ENCODE peak calls at places on chromosome 6, in seven cellular contexts. B is CD4-positive, alpha-beta memory T cell; J is right atrium auricular region; W is ascending aorta; P is heart right ventricle; A is heart left ventricle; S is psoas muscle. N is an unnamed sample. For H3K4me1, the result is how much of the 10 kb centered on the place peaks cover.

GRCh38 chr6:17013701-17014100 is 88.1 kb upstream of the STMND1 start:
- DNase-seq in W (no peak), A (no peak), S (no peak), J (no peak), B (no peak), P (no peak), N (no peak)

GRCh38 chr6:3620389-3620788 is 131.1 kb downstream of the PXDC1 start:
- DNase-seq in B (no peak), J (no peak), W (no peak), S (no peak), A (no peak), P (no peak), N (no peak)

GRCh38 chr6:14375940-14376339 is 258.4 kb downstream of the CD83 start:
- DNase-seq in A (no peak), P (no peak), B (no peak), S (no peak), J (no peak), W (no peak), N (no peak)

GRCh38 chr6:56026461-56027180 is 151.2 kb upstream of the BMP5 start:
- DNase-seq in S (no peak), A (no peak), J (no peak), B (no peak), W (no peak), P (no peak), N (peak)

GRCh38 chr6:142353690-142354089 is 51.9 kb downstream of the ADGRG6 start:
- DNase-seq in B (no peak), S (no peak), J (no peak), W (no peak), A (no peak), P (no peak), N (no peak)

GRCh38 chr6:123329337-123329736 is 307.4 kb downstream of the TRDN start:
- DNase-seq in W (no peak), A (no peak), B (no peak), P (no peak), J (no peak), S (no peak), N (no peak)

GRCh38 chr6:155171747-155172191 is 92.0 kb upstream of the CLDN20 start:
- DNase-seq in B (peak), P (no peak), W (no peak), A (no peak), J (no peak), S (no peak), N (no peak)

GRCh38 chr6:56930846-56931245 is 24.1 kb upstream of the BEND6 start:
- DNase-seq in J (no peak), A (no peak), W (no peak), B (no peak), P (no peak), S (no peak), N (no peak)

GRCh38 chr6:151716446-151717047 is 90.9 kb upstream of the ESR1 start:
- DNase-seq in B (peak), W (no peak), P (no peak), A (no peak), S (no peak), J (no peak), N (peak)

GRCh38 chr6:73180718-73181619 is 44.3 kb downstream of the KHDC1L start:
- DNase-seq in W (no peak), B (peak), S (no peak), A (no peak), P (no peak), J (no peak), N (peak)

GRCh38 chr6:19839237-19839546 is 2.0 kb downstream of the ID4 start:
- DNase-seq in S (no peak), J (no peak), B (no peak), P (no peak), W (no peak), A (no peak), N (no peak)

GRCh38 chr6:19838442-19839236 is 1.5 kb downstream of the ID4 start:
- DNase-seq in A (peak), J (no peak), B (no peak), P (peak), S (peak), W (peak), N (peak)

GRCh38 chr6:19839788-19840187 is 2.6 kb downstream of the ID4 start:
- DNase-seq in A (no peak), P (no peak), J (no peak), W (no peak), B (no peak), S (no peak), N (no peak)

GRCh38 chr6:19836799-19837510 is at the start of gene ID4:
- DNase-seq in J (peak), P (peak), S (peak), W (peak), B (no peak), A (peak), N (peak)

DNA sequence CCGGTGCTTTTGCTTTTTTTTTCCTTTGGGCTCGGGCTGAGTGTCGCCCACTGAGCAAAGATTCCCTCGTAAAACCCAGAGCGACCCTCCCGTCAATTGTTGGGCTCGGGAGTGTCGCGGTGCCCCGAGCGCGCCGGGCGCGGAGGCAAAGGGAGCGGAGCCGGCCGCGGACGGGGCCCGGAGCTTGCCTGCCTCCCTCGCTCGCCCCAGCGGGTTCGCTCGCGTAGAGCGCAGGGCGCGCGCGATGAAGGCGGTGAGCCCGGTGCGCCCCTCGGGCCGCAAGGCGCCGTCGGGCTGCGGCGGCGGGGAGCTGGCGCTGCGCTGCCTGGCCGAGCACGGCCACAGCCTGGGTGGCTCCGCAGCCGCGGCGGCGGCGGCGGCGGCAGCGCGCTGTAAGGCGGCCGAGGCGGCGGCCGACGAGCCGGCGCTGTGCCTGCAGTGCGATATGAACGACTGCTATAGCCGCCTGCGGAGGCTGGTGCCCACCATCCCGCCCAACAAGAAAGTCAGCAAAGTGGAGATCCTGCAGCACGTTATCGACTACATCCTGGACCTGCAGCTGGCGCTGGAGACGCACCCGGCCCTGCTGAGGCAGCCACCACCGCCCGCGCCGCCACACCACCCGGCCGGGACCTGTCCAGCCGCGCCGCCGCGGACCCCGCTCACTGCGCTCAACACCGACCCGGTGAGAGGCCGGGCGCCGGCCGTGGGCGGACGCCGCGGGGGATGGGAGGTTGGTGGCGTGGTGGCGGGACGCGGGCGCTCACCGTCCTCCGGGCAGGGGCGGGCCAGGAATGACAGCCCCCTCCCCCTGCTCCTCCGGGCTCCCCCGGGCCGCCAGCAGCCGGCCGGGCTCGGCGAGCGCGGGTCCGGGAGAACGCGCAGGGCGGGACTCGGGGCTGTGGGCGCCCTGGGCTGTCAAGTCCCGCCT is 606 bp downstream of the ID4 start:
- DNase-seq in J (no peak), P (peak), S (peak), W (peak), A (peak), B (no peak), N (peak)
- H3K4me3 ChIP-seq in J (peak), P (peak), S (peak), W (peak), A (peak), B (no peak), N (peak)

DNA sequence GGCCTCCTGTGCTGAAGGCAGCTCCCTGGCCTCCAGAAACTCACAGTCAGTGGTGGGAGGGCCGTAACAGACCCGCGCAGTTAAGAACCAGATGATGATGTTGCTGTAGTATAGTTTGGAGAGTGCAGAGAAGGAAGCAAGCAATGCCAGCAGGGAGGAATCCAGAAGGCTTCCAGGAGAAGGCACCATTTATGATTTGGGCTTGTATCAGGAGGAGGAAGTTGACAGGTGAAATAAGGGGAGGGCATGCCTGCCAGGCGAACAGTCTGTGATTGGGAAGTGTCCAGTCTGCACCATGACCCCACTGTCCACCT is 13.3 kb upstream of the BAK1 start:
- DNase-seq in S (no peak), J (no peak), A (no peak), P (no peak), W (no peak), B (no peak), N (no peak)
- H3K4me1 ChIP-seq in S (under half), J (under half), A (under half), P (under half), W (under half), B (under half), N (under half)

GRCh38 chr6:45328523-45328922 is 393 bp downstream of the RUNX2 start:
- DNase-seq in S (no peak), B (no peak), A (no peak), W (no peak), J (no peak), P (no peak), N (peak)
- H3K4me3 ChIP-seq in S (no peak), B (no peak), A (peak), W (peak), J (no peak), P (peak), N (peak)

GRCh38 chr6:41335943-41336342 is 535 bp downstream of the NCR2 start:
- DNase-seq in B (no peak), S (no peak), A (no peak), P (no peak), W (no peak), J (no peak), N (no peak)
- H3K4me1 ChIP-seq in B (under half), S (under half), A (under half), P (under half), W (under half), J (under half), N (under half)

GRCh38 chr6:28207244-28208179 is 17.6 kb upstream of the ZSCAN9 start:
- DNase-seq in S (no peak), A (no peak), P (peak), B (no peak), J (no peak), W (no peak), N (no peak)
- H3K4me3 ChIP-seq in S (peak), A (no peak), P (peak), B (peak), J (no peak), W (peak), N (no peak)

GRCh38 chr6:5122504-5123112 is 37.5 kb downstream of the PPP1R3G start:
- DNase-seq in S (no peak), A (no peak), P (no peak), B (no peak), J (no peak), W (no peak), N (peak)

GRCh38 chr6:5121956-5122355 is 36.8 kb downstream of the PPP1R3G start:
- DNase-seq in S (no peak), B (no peak), J (no peak), W (no peak), P (no peak), A (no peak), N (no peak)

GRCh38 chr6:5124526-5124925 is 39.4 kb downstream of the PPP1R3G start:
- DNase-seq in P (no peak), J (no peak), B (no peak), A (no peak), W (no peak), S (no peak), N (no peak)

GRCh38 chr6:5125152-5126006 is 40.2 kb downstream of the PPP1R3G start:
- DNase-seq in W (no peak), J (no peak), S (no peak), A (no peak), B (no peak), P (no peak), N (peak)

DNA sequence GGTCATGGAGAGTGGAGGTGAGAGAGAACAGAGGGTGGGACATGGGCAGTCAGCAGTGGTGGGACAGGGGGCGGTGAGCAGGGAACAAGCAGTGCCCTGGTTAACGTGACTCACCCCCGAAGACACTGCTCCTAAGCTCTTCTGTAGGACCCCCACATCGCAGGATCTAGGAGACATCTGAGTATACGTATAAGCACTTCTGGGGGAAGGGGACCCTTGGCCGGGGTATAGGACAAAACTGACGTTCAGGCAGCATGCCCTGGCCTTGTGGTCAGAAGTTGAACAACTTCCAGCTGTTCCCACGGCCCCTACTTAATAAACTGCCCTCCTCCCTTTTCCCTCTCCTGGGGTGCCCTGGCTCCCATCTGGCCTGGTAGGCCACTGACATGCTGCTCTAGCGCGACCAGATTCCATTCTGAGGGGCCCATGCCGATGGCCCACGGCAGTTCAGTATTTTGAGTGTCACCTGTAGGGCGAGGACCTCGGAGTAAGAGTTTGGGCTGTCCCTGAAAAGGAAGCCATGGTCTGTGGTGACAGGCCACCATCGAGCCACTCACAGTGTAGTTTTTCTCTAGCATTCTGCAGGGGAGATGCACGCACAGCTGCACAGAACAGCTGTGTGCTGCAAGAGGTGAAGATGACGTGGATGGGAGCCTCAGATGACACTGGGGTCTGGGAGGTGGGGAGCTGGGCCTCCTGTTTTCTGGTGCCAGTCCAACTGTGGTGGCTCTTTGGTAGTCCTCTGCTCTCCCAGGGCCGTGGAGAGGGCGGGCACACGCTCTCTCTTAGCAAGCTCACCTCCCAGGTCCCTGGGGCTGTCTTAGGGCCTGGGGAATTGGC is 38.4 kb downstream of the PPP1R3G start:
- DNase-seq in B (no peak), W (no peak), A (no peak), S (no peak), P (no peak), J (no peak), N (peak)
- H3K4me1 ChIP-seq in B (under half), W (under half), A (under half), S (under half), P (under half), J (under half), N (under half)

DNA sequence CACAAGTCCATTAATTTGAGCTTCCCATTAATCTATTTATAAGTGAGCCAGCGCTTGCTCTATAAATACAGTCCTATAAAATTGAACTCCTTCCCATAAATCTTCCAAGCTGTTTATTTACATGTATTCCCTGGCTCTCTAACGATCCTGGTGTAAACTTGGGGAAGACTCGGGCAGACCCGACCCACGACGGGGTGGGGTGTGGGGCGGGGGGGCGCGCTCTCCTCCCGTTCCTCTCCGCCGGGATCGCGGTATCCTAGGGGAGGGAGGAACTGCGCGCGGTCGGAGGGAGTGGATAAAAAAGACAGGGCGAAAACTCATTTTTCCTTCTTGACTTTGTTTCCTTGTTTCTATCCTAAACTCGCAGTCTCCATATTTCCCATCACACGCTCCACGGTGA is 31.1 kb downstream of the TFAP2B start:
- DNase-seq in J (no peak), W (no peak), P (no peak), S (no peak), A (no peak), B (no peak), N (no peak)
- H3K4me3 ChIP-seq in J (no peak), W (peak), P (peak), S (peak), A (no peak), B (no peak), N (no peak)

GRCh38 chr6:75209432-75209723 is 3.5 kb upstream of the COL12A1 start:
- DNase-seq in W (no peak), A (no peak), P (no peak), B (no peak), J (no peak), S (no peak), N (no peak)
- H3K4me1 ChIP-seq in W (under half), A (under half), P (under half), B (under half), J (half or more), S (under half), N (under half)

DNA sequence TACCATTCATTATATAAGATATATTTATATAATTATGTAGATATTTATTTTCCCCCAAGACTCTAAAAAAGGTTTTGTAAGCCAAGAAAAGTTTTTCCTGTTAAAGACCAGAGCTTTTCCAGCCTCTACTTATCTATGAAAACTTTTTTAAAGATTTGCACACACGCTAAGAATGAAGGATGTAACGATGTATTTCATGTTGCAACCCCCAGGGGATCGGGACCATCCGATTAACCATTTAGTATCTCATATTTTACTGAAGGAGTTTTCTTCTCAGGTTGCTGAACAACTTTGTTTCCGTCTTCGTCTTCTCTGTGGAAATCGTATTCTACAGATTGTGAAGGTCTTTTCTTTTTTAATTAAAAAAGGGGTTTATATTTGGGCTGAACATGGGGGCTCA is 70.0 kb upstream of the SASH1 start:
- DNase-seq in W (no peak), J (no peak), A (no peak), S (no peak), B (no peak), P (no peak), N (no peak)
- H3K4me3 ChIP-seq in W (peak), J (no peak), A (peak), S (peak), B (no peak), P (peak), N (no peak)

DNA sequence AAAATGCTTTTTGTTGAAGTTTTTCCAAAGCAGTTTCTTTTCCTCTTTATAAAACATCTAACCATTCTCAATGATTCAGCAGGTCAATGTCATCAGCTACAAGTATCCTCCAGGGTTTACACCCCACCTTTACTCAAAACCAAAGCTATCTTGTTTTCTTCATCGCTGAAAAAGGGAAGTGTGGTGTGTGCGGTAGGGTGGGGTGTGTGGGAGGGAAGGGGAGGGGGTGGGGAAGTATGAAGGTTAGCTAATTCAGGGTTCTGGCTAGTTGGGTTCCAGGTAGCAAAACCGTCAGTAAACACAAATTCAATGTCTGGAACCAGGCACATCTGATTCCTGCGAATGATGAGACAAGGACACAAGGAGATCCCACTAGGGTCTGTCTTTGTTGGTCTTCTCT is 189.6 kb downstream of the GJA10 start:
- DNase-seq in S (no peak), A (no peak), P (no peak), B (peak), J (no peak), W (no peak), N (no peak)
- H3K4me1 ChIP-seq in S (under half), A (under half), P (under half), B (half or more), J (under half), W (under half), N (under half)

N was measured in SJCRH30.